ENCODE peak calls at places on chromosome 15, in seven cellular contexts. M is posterior vena cava; T is activated CD4-positive, alpha-beta T cell treated with anti-CD3 and anti-CD28 coated beads, Interleukin-2, amount 10 ng/mL, durations not matched to agents 7 days and 5 days; Y is CD8-positive, alpha-beta T cell; W is brain microvascular endothelial cell; P is MV-4-11; H is AG04450. C is an unnamed sample.

GRCh38 chr15:27527490-27528067 is 556.6 kb downstream of the GABRG3 start:
- DNase-seq in M (no peak), T (no peak), Y (no peak), W (no peak), P (no peak), H (no peak), C (no peak)

GRCh38 chr15:62752687-62753517 is 289.6 kb upstream of the TPM1 start:
- DNase-seq in M (peak; percentile 85), T (no peak), Y (no peak), W (peak; percentile 12), P (no peak), H (no peak), C (peak; percentile 86)

GRCh38 chr15:57172925-57173324 is 203.4 kb upstream of the CGNL1 start:
- DNase-seq in M (no peak), T (no peak), Y (no peak), W (no peak), P (no peak), H (no peak), C (no peak)

GRCh38 chr15:101399431-101399830 is 90.1 kb downstream of the PCSK6 start:
- DNase-seq in M (no peak), T (peak; percentile 1), Y (no peak), W (no peak), P (no peak), H (no peak), C (no peak)

GRCh38 chr15:62469874-62470688 is 305.0 kb upstream of the C2CD4B start:
- DNase-seq in M (peak; percentile 90), T (no peak), Y (no peak), W (peak; percentile 63), P (no peak), H (peak; percentile 54), C (no peak)

GRCh38 chr15:45583731-45584639 is 3.2 kb upstream of the BLOC1S6 start:
- DNase-seq in M (no peak), T (no peak), Y (no peak), W (no peak), P (peak; percentile 93), H (no peak), C (no peak)

GRCh38 chr15:20352241-20353200 is 189.1 kb downstream of the GOLGA6L6 start:
- DNase-seq in M (peak; percentile 84), T (no peak), Y (no peak), W (no peak), P (no peak), H (no peak), C (no peak)

GRCh38 chr15:48478581-48478980 is 147.4 kb downstream of the DUT start:
- DNase-seq in M (no peak), T (no peak), Y (no peak), W (no peak), P (no peak), H (no peak), C (no peak)

GRCh38 chr15:32855942-32856341 is 138.1 kb downstream of the GREM1 start:
- DNase-seq in M (no peak), T (no peak), Y (no peak), W (peak; percentile 98), P (no peak), H (peak; percentile 97), C (peak; percentile 94)

GRCh38 chr15:46088486-46089437 is 453.9 kb downstream of the SQOR start:
- DNase-seq in M (no peak), T (no peak), Y (no peak), W (no peak), P (no peak), H (no peak), C (no peak)

GRCh38 chr15:82918607-82919230 is 33.8 kb downstream of the HOMER2 start:
- DNase-seq in M (no peak), T (no peak), Y (no peak), W (no peak), P (no peak), H (no peak), C (no peak)

GRCh38 chr15:67838789-67839332 is 984 bp downstream of the RNU6-1 start:
- DNase-seq in M (peak; percentile 87), T (no peak), Y (no peak), W (no peak), P (peak; percentile 51), H (no peak), C (no peak)

GRCh38 chr15:62257991-62258390 is 92.9 kb upstream of the C2CD4B start:
- DNase-seq in M (no peak), T (no peak), Y (no peak), W (no peak), P (no peak), H (no peak), C (no peak)

GRCh38 chr15:99324082-99324620 is 72.9 kb downstream of the LRRC28 start:
- DNase-seq in M (no peak), T (no peak), Y (no peak), W (peak; percentile 91), P (peak; percentile 98), H (peak; percentile 20), C (peak; percentile 89)

GRCh38 chr15:83010709-83011270 is 649 bp downstream of the C15orf40 start:
- DNase-seq in M (peak; percentile 92), T (peak; percentile 87), Y (peak; percentile 48), W (peak; percentile 78), P (peak; percentile 76), H (peak; percentile 51), C (peak; percentile 37)

GRCh38 chr15:57035664-57036063 is 117.2 kb downstream of the TCF12 start:
- DNase-seq in M (no peak), T (no peak), Y (no peak), W (no peak), P (no peak), H (no peak), C (no peak)

GRCh38 chr15:79089890-79090486 is 592 bp downstream of the RASGRF1 start:
- DNase-seq in M (no peak), T (no peak), Y (no peak), W (no peak), P (no peak), H (no peak), C (no peak)

GRCh38 chr15:38736686-38737085 is 172.1 kb upstream of the RASGRP1 start:
- DNase-seq in M (no peak), T (no peak), Y (no peak), W (no peak), P (no peak), H (no peak), C (no peak)

GRCh38 chr15:56772868-56773639 is 39.7 kb upstream of the ZNF280D start:
- DNase-seq in M (no peak), T (no peak), Y (no peak), W (peak; percentile 48), P (peak; percentile 65), H (no peak), C (peak; percentile 9)

GRCh38 chr15:94584833-94585244 is 353.5 kb downstream of the MCTP2 start:
- DNase-seq in M (no peak), T (peak; percentile 74), Y (peak; percentile 21), W (peak; percentile 1), P (peak; percentile 87), H (no peak), C (no peak)

GRCh38 chr15:57914350-57915055 is 151.0 kb downstream of the ALDH1A2 start:
- DNase-seq in M (no peak), T (no peak), Y (no peak), W (no peak), P (no peak), H (no peak), C (no peak)

GRCh38 chr15:57751177-57751800 is 44.8 kb downstream of the POLR2M start:
- DNase-seq in M (no peak), T (no peak), Y (no peak), W (peak; percentile 37), P (no peak), H (peak; percentile 13), C (no peak)

GRCh38 chr15:91593653-91594052 is 259.9 kb upstream of the SLCO3A1 start:
- DNase-seq in M (no peak), T (no peak), Y (no peak), W (no peak), P (no peak), H (no peak), C (no peak)

C was measured in epithelial cell of proximal tubule.